ENCODE peak calls at places on chromosomes 6 and 20, in seven cellular contexts. R is tibial nerve, N is neural progenitor cell, A is HL-60, P is BJ, W is heart left ventricle, C is left ventricle myocardium inferior. E is an unnamed sample.

GRCh38 chr6:25971187-25971811 is 8.7 kb downstream of the TRIM38 start:
- DNase-seq in R (no peak), N (no peak), A (no peak), P (peak; percentile 86), W (peak; percentile 36), C (no peak), E (no peak)

GRCh38 chr6:121394151-121394550 is 41.3 kb upstream of the GJA1 start:
- DNase-seq in R (no peak), N (no peak), A (no peak), P (no peak), W (no peak), C (no peak), E (no peak)

GRCh38 chr20:49642808-49643207 is 70.9 kb downstream of the B4GALT5 start:
- DNase-seq in R (no peak), N (no peak), A (no peak), P (no peak), W (no peak), C (no peak), E (no peak)

GRCh38 chr6:85291326-85291725 is 158.6 kb upstream of the NT5E start:
- DNase-seq in R (no peak), N (no peak), A (no peak), P (no peak), W (no peak), C (no peak), E (no peak)

GRCh38 chr6:42100029-42100901 is 42.2 kb downstream of the C6orf132 start:
- DNase-seq in R (no peak), N (no peak), A (no peak), P (no peak), W (no peak), C (no peak), E (no peak)

GRCh38 chr6:158382491-158382890 is 70.2 kb downstream of the TULP4 start:
- DNase-seq in R (no peak), N (no peak), A (no peak), P (no peak), W (no peak), C (no peak), E (no peak)

GRCh38 chr6:7073082-7073783 is 34.5 kb upstream of the RREB1 start:
- DNase-seq in R (no peak), N (no peak), A (no peak), P (no peak), W (no peak), C (no peak), E (no peak)

GRCh38 chr6:149392093-149392492 is 8.0 kb upstream of the SUMO4 start:
- DNase-seq in R (no peak), N (no peak), A (no peak), P (no peak), W (no peak), C (no peak), E (no peak)

GRCh38 chr20:51562027-51562333 is 19.5 kb upstream of the NFATC2 start:
- DNase-seq in R (no peak), N (no peak), A (no peak), P (no peak), W (no peak), C (no peak), E (no peak)

GRCh38 chr6:109447878-109448555 is 7.5 kb downstream of the SMPD2 start:
- DNase-seq in R (no peak), N (no peak), A (peak; percentile 46), P (no peak), W (no peak), C (no peak), E (no peak)
- TF ChIP-seq CTCF in R (no peak), N (no peak), A (no peak), P (no peak), W (no peak), C (no peak), E (no peak)

GRCh38 chr6:84284428-84285033 is 57.1 kb upstream of the CEP162 start:
- DNase-seq in R (no peak), N (peak; percentile 47), A (peak; percentile 2), P (no peak), W (no peak), C (no peak), E (no peak)
- TF ChIP-seq CTCF in R (no peak), N (peak; percentile 71), A (no peak), P (peak; percentile 38), W (no peak), C (no peak), E (peak; percentile 66)

DNA sequence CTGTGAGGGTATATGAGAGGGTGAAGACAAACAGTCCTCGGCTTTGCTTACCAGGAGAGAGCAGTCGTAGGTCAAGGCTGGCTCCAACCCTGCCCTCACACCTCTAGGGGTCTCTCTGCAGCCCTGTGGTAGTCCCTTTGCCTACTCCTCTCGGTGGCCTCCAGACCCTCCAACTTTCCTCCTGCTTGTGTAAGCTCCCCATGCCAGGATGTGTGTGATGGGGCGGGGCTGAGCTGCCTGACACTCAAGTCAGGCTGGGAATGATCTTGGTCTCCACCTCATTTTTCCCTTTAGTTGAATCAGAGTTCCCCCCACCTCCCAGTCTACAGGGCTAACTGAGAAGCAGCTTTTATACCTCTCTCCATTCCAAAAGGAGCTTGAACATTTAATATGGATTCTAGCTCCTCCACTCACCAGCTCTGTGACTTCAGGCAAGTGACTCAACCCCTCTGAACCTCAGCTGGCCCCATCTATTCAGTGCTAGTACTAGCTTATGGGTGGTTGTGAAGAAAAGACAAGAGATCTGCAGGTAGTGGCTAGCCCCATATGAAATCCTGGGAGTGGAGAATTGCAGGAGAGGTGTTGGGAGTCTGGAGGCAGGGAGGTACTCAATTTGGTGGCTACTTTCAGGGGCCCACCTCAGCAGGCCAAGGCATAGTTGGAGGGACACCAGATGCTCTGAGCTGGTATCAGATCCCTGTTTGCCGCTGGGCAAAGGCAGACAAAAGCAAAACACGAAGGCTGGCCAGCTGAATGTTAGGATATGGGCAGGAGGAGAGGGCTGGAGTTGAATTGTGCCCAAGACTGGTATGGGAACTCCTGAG is 971 bp downstream of the SLC29A1 start:
- DNase-seq in R (no peak), N (no peak), A (no peak), P (no peak), W (peak; percentile 61), C (no peak), E (no peak)
- TF ChIP-seq CTCF in R (no peak), N (no peak), A (no peak), P (no peak), W (no peak), C (no peak), E (no peak)

DNA sequence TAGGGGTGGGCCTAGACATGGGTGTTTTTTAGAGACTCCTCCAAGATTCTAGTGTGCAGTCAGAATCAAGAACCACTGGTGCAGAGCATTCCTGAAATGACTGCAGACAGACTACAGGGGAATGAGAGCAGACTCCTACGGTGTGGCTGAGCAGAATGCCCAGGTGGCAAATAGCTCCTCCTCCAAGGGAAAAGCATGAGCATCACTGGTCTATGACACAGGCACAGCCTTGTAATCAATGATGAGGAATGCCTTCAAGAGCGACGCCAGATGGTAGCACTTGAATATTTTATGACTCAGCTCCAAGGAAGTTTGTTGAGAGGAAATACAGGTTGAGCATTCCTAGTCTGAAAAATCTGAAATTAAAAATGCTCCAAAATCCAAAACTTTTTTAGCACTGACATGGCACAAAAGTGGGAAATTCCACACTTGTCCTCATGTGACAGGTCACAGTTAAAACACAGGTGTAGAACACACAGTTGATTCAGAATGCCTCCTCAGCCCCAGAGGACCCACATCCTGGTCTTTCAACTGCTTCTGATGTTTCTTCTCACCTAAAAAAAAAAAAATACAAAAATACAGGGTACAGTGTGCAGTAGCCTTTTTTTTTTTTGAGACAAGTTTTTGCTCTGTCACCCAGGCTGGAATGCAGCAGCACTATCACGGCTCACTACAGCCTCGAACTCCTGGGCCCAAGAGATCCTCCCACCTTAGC is 10.5 kb upstream of the FAM8A1 start:
- DNase-seq in R (no peak), N (peak; percentile 11), A (no peak), P (peak; percentile 33), W (no peak), C (no peak), E (no peak)
- TF ChIP-seq CTCF in R (no peak), N (no peak), A (no peak), P (no peak), W (no peak), C (no peak), E (no peak)

E was measured in progenitor cell of endocrine pancreas.